ENCODE peak calls at places on chromosomes 11 and 22, in five cellular contexts. H is A549, S is K562, T is GM23338, J is HepG2. Y is an unnamed sample.

GRCh38 chr11:16125796-16126195 is 230.6 kb downstream of the SOX6 start:
- DNase-seq in H (no peak), S (no peak), T (no peak), J (no peak), Y (no peak)

GRCh38 chr11:26651916-26652315 is 69.9 kb downstream of the SLC5A12 start:
- DNase-seq in H (no peak), S (no peak), T (no peak), J (no peak), Y (no peak)

GRCh38 chr11:22830082-22830414 is 447 bp upstream of the SVIP start:
- DNase-seq in H (no peak), S (no peak), T (no peak), J (no peak), Y (no peak)

GRCh38 chr11:12393691-12394090 is 16.3 kb downstream of the PARVA start:
- DNase-seq in H (no peak), S (no peak), T (no peak), J (no peak), Y (no peak)

GRCh38 chr11:73173755-73174494 is 31.8 kb upstream of the FCHSD2 start:
- DNase-seq in H (no peak), S (no peak), T (no peak), J (peak; percentile 54), Y (no peak)

GRCh38 chr11:110305169-110306018 is 9.0 kb upstream of the RDX start:
- DNase-seq in H (no peak), S (no peak), T (no peak), J (peak; percentile 82), Y (no peak)

GRCh38 chr11:110362916-110363574 is 66.6 kb upstream of the RDX start:
- DNase-seq in H (no peak), S (no peak), T (peak; percentile 44), J (peak; percentile 43), Y (no peak)

GRCh38 chr11:129852125-129852740 is 36.6 kb downstream of the TMEM45B start:
- DNase-seq in H (no peak), S (no peak), T (no peak), J (no peak), Y (no peak)

GRCh38 chr11:85115798-85116197 is 511.3 kb downstream of the DLG2 start:
- DNase-seq in H (no peak), S (no peak), T (no peak), J (no peak), Y (no peak)

GRCh38 chr11:22338465-22338810 is 257 bp downstream of the SLC17A6 start:
- DNase-seq in H (no peak), S (no peak), T (peak; percentile 68), J (no peak), Y (no peak)

GRCh38 chr11:6225024-6225423 is 9.4 kb downstream of the FHIP1B start:
- DNase-seq in H (no peak), S (no peak), T (no peak), J (no peak), Y (no peak)

GRCh38 chr22:43861529-43861928 is 784 bp downstream of the SULT4A1 start:
- DNase-seq in H (no peak), S (no peak), T (no peak), J (no peak), Y (no peak)

GRCh38 chr11:33530824-33531223 is 169.8 kb downstream of the C11orf91 start:
- DNase-seq in H (no peak), S (no peak), T (no peak), J (no peak), Y (no peak)

GRCh38 chr22:26553056-26553752 is 36.7 kb downstream of the TPST2 start:
- DNase-seq in H (peak; percentile 27), S (no peak), T (no peak), J (no peak), Y (no peak)

GRCh38 chr11:80841716-80842115 is 1400.9 kb upstream of the TENM4 start:
- DNase-seq in H (no peak), S (no peak), T (no peak), J (no peak), Y (no peak)

GRCh38 chr11:63817758-63818498 is 4.7 kb downstream of the SPINDOC start:
- DNase-seq in H (no peak), S (no peak), T (no peak), J (no peak), Y (no peak)

GRCh38 chr11:63818609-63819008 is 5.4 kb downstream of the SPINDOC start:
- DNase-seq in H (no peak), S (no peak), T (no peak), J (no peak), Y (no peak)

GRCh38 chr11:63813563-63814382 is 517 bp downstream of the SPINDOC start:
- DNase-seq in H (peak; percentile 38), S (peak; percentile 77), T (peak; percentile 67), J (no peak), Y (no peak)

GRCh38 chr11:63814383-63814736 is 1.1 kb downstream of the SPINDOC start:
- DNase-seq in H (no peak), S (no peak), T (no peak), J (no peak), Y (no peak)

DNA sequence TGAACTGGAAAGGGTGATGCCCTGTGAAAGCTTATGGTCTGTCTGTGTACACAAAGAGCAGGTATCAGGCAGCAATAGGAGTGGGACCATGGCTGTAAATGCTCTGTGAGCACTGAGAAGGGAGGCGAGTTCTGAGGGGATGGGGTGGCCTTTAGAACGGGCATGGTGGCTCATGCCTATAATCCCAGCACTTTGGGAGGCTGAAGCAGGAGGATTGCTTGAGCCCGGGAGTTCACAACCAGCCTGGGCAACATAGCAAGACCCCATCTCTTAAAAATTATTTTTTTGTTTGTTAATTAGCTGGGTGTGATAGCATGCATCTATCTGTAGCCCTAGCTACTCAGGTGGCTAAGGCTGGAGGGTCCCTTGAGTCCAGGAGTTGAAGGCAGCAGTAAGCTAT is 3.5 kb downstream of the SPINDOC start:
- DNase-seq in H (no peak), S (no peak), T (no peak), J (no peak), Y (no peak)
- TF ChIP-seq JUNB in H (no peak), S (no peak), T (no peak), J (no peak), Y (no peak)

GRCh38 chr22:36356708-36357694 is 30.8 kb downstream of the MYH9 start:
- DNase-seq in H (no peak), S (no peak), T (no peak), J (no peak), Y (no peak)
- TF ChIP-seq JUNB in H (no peak), S (no peak), T (no peak), J (no peak), Y (no peak)

GRCh38 chr11:17695454-17696441 is 23.6 kb upstream of the MYOD1 start:
- DNase-seq in H (no peak), S (no peak), T (peak; percentile 59), J (no peak), Y (no peak)

GRCh38 chr11:17699157-17700114 is 19.9 kb upstream of the MYOD1 start:
- DNase-seq in H (no peak), S (peak; percentile 44), T (no peak), J (no peak), Y (no peak)

GRCh38 chr11:17694711-17695110 is 24.7 kb upstream of the MYOD1 start:
- DNase-seq in H (no peak), S (no peak), T (no peak), J (no peak), Y (no peak)

GRCh38 chr11:17697175-17697949 is 22.0 kb upstream of the MYOD1 start:
- DNase-seq in H (no peak), S (no peak), T (no peak), J (no peak), Y (no peak)

GRCh38 chr11:17696741-17697140 is 22.6 kb upstream of the MYOD1 start:
- DNase-seq in H (no peak), S (no peak), T (no peak), J (no peak), Y (no peak)
- TF ChIP-seq JUNB in H (no peak), S (no peak), T (no peak), J (no peak), Y (no peak)

GRCh38 chr11:120655589-120655988 is 144.0 kb downstream of the GRIK4 start:
- DNase-seq in H (no peak), S (no peak), T (no peak), J (no peak), Y (peak; percentile 39)

GRCh38 chr11:120651396-120651795 is 139.8 kb downstream of the GRIK4 start:
- DNase-seq in H (no peak), S (no peak), T (no peak), J (no peak), Y (no peak)

GRCh38 chr11:120651836-120652235 is 140.3 kb downstream of the GRIK4 start:
- DNase-seq in H (no peak), S (no peak), T (no peak), J (no peak), Y (no peak)

GRCh38 chr11:120649316-120649715 is 137.8 kb downstream of the GRIK4 start:
- DNase-seq in H (no peak), S (no peak), T (no peak), J (no peak), Y (no peak)

DNA sequence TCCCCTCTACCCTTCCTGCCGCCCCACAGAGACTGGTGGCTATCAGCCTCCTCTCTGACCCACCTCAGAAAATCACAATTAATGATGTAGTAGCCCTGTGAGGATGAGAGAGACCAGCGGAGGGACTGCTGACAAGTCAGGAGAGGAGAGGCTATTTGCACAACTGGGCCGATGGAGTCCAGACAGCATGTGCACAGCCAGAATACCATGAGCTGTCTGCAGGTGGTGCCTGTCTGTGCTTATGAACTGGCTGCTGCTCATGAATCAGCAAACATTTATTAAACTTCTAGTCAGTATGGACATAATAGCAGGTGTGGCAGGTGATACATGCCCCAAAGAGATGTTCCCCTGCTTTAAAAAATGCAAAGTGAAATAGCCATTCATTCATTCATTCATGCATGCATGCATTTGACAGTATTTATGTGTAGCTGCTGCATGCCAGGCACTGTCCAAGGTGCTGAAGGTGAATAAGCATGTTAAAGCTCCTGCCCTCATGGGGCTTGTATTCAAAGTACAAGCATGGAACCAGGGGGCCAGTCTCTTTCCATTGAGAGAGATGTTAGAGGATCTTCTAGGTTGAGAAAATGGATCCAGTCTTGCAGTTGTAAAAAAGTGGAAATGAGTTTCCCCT is 141.3 kb downstream of the GRIK4 start:
- DNase-seq in H (no peak), S (no peak), T (peak; percentile 52), J (no peak), Y (no peak)
- TF ChIP-seq JUNB in H (no peak), S (no peak), T (no peak), J (no peak), Y (no peak)

GRCh38 chr11:68828155-68828931 is 13.4 kb downstream of the CPT1A start:
- DNase-seq in H (no peak), S (no peak), T (no peak), J (no peak), Y (no peak)
- TF ChIP-seq JUNB in H (no peak), S (no peak), T (no peak), J (no peak), Y (no peak)

GRCh38 chr11:10973416-10973815 is 115.6 kb upstream of the ZBED5 start:
- DNase-seq in H (no peak), S (no peak), T (no peak), J (no peak), Y (no peak)
- TF ChIP-seq JUNB in H (no peak), S (no peak), T (no peak), J (no peak), Y (no peak)

DNA sequence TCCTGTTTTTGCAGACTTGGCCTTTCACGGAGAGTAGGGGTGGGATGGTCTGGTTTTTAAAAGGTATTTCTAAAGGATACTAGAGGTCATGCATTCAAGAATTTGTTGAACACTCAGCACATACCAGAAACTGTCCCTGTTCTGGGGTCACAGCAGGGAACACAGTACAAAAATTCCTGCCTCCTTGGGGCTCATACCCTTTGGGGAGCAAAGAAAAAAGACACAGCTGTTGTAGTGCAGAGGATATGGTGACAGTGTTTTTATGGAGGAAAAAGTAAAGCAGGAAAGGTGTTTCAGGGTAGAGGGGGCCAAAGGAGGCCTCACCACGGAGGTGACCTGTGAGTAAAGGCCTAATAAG is 8.4 kb downstream of the SLC3A2 start:
- DNase-seq in H (no peak), S (no peak), T (no peak), J (no peak), Y (no peak)
- TF ChIP-seq JUNB in H (no peak), S (no peak), T (no peak), J (no peak), Y (no peak)